ENCODE peak calls at places on chromosome 1, in nine cellular contexts. W is astrocyte; T is stimulated activated CD4-positive, alpha-beta T cell treated with anti-CD3 and anti-CD28 coated beads, Interleukin-4, amount 100 ng/mL, for 24 hours; G is T-helper 2 cell; B is nucleus accumbens; E is NAMALWA; R is stimulated activated CD8-positive, alpha-beta memory T cell treated with anti-CD3 and anti-CD28 coated beads, Interleukin-7, amount 100 ng/mL, for 1 hour; J is activated naive CD8-positive, alpha-beta T cell treated with anti-CD3 and anti-CD28 coated beads, Interleukin-2, amount 50 U/mL, for 24 hours; M is upper lobe of right lung. A is an unnamed sample.

GRCh38 chr1:5990913-5991783 is 1.1 kb downstream of the NPHP4 start:
- DNase-seq in W (peak; percentile 12), M (peak; percentile 77), R (no peak), T (peak; percentile 29), G (peak; percentile 23), B (no peak), E (peak; percentile 54), J (peak; percentile 38), A (peak; percentile 21)

GRCh38 chr1:154198756-154199562 is 7.1 kb upstream of the TPM3 start:
- DNase-seq in T (peak; percentile 52), M (no peak), E (peak; percentile 89), J (peak; percentile 27), B (no peak), G (no peak), W (peak; percentile 48), R (no peak), A (peak; percentile 59)

GRCh38 chr1:119868176-119868575 is 28.1 kb downstream of the ADAM30 start:
- DNase-seq in T (no peak), B (no peak), G (no peak), E (no peak), M (no peak), R (no peak), W (no peak), J (no peak), A (no peak)

GRCh38 chr1:167714098-167714850 is 7.5 kb upstream of the MPZL1 start:
- DNase-seq in J (peak; percentile 94), W (peak; percentile 52), R (peak; percentile 88), B (peak; percentile 85), M (peak; percentile 95), G (peak; percentile 54), T (peak; percentile 93), E (peak; percentile 95), A (peak; percentile 88)

GRCh38 chr1:248576219-248576980 is 1.8 kb upstream of the OR2T34 start:
- DNase-seq in M (no peak), R (no peak), B (no peak), J (no peak), E (no peak), G (no peak), T (no peak), W (no peak), A (no peak)

GRCh38 chr1:156858959-156859522 is at the start of gene INSRR:
- DNase-seq in W (no peak), M (no peak), R (no peak), T (no peak), B (no peak), J (no peak), E (no peak), G (no peak), A (no peak)

GRCh38 chr1:46203738-46204405 is 738 bp downstream of the LURAP1 start:
- DNase-seq in W (no peak), E (no peak), R (no peak), M (no peak), B (no peak), G (no peak), J (no peak), T (no peak), A (peak; percentile 71)

GRCh38 chr1:35558374-35559316 is 1.0 kb downstream of the NCDN start:
- DNase-seq in W (no peak), J (no peak), R (no peak), B (no peak), G (no peak), M (no peak), E (no peak), T (peak; percentile 30), A (peak; percentile 61)

GRCh38 chr1:153470707-153471106 is 10.3 kb upstream of the S100A7 start:
- DNase-seq in M (no peak), G (no peak), R (no peak), B (no peak), J (no peak), E (no peak), W (no peak), T (no peak), A (no peak)

GRCh38 chr1:87450615-87451209 is 122.0 kb downstream of the LMO4 start:
- DNase-seq in M (no peak), G (no peak), J (no peak), W (no peak), B (no peak), E (peak; percentile 70), R (no peak), T (peak; percentile 10), A (no peak)

A was measured in G401.